ENCODE peak calls at places on chromosomes 5 and 9, in seven cellular contexts. N is mesenchymal stem cell, A is H9, K is mesendoderm, W is IMR-90, F is H1, G is trophoblast cell. O is an unnamed sample.

GRCh38 chr5:116038817-116039216 is 6.5 kb downstream of the ARL14EPL start:
- DNase-seq in N (no peak), A (no peak), K (no peak), W (no peak), F (no peak), G (no peak), O (no peak)

GRCh38 chr9:4713849-4714248 is 27.2 kb downstream of the AK3 start:
- DNase-seq in N (no peak), A (no peak), K (no peak), W (no peak), F (no peak), G (no peak), O (no peak)

GRCh38 chr9:132409828-132410528 is at the start of gene CFAP77:
- DNase-seq in N (peak; percentile 81), A (peak; percentile 70), K (peak; percentile 71), W (peak; percentile 39), F (peak; percentile 79), G (no peak), O (peak; percentile 73)

GRCh38 chr5:10921176-10921575 is 160.1 kb upstream of the DAP start:
- DNase-seq in N (no peak), A (no peak), K (no peak), W (no peak), F (no peak), G (no peak), O (no peak)

GRCh38 chr9:134059661-134060395 is 8.0 kb downstream of the BRD3 start:
- DNase-seq in N (no peak), A (peak; percentile 24), K (no peak), W (no peak), F (peak; percentile 49), G (no peak), O (no peak)

GRCh38 chr9:111937781-111938426 is 41.3 kb downstream of the UGCG start:
- DNase-seq in N (peak; percentile 45), A (no peak), K (no peak), W (peak; percentile 83), F (no peak), G (no peak), O (no peak)

GRCh38 chr5:156120777-156121176 is 206.2 kb upstream of the SGCD start:
- DNase-seq in N (no peak), A (no peak), K (no peak), W (no peak), F (no peak), G (no peak), O (no peak)

GRCh38 chr9:79809931-79810330 is 238.2 kb downstream of the TLE4 start:
- DNase-seq in N (peak; percentile 69), A (no peak), K (no peak), W (peak; percentile 90), F (no peak), G (no peak), O (no peak)

GRCh38 chr9:107491081-107492053 is 1.8 kb upstream of the KLF4 start:
- DNase-seq in N (peak; percentile 71), A (peak; percentile 39), K (peak; percentile 53), W (no peak), F (peak; percentile 50), G (peak; percentile 19), O (no peak)

GRCh38 chr5:54470677-54471076 is 15.2 kb downstream of the HSPB3 start:
- DNase-seq in N (no peak), A (no peak), K (no peak), W (peak; percentile 81), F (no peak), G (no peak), O (no peak)

GRCh38 chr5:174626521-174626920 is 97.9 kb upstream of the MSX2 start:
- DNase-seq in N (no peak), A (no peak), K (no peak), W (no peak), F (no peak), G (no peak), O (no peak)

GRCh38 chr5:11363779-11364178 is 540.5 kb downstream of the CTNND2 start:
- DNase-seq in N (no peak), A (no peak), K (no peak), W (no peak), F (no peak), G (no peak), O (no peak)

GRCh38 chr5:138601444-138601843 is 26.2 kb upstream of the HSPA9 start:
- DNase-seq in N (peak; percentile 97), A (no peak), K (no peak), W (peak; percentile 90), F (no peak), G (peak; percentile 16), O (no peak)

GRCh38 chr9:129863059-129863690 is 27.9 kb downstream of the USP20 start:
- DNase-seq in N (peak; percentile 90), A (peak; percentile 32), K (peak; percentile 31), W (peak; percentile 81), F (no peak), G (peak; percentile 26), O (no peak)

GRCh38 chr5:179346875-179347274 is 1.6 kb upstream of the ADAMTS2 start:
- DNase-seq in N (no peak), A (no peak), K (no peak), W (no peak), F (no peak), G (no peak), O (no peak)

GRCh38 chr5:126098330-126099017 is 324.7 kb upstream of the GRAMD2B start:
- DNase-seq in N (no peak), A (no peak), K (no peak), W (peak; percentile 66), F (no peak), G (no peak), O (no peak)

GRCh38 chr9:16954032-16954431 is 83.6 kb upstream of the BNC2 start:
- DNase-seq in N (no peak), A (no peak), K (no peak), W (no peak), F (no peak), G (no peak), O (no peak)

GRCh38 chr9:16951503-16951902 is 81.0 kb upstream of the BNC2 start:
- DNase-seq in N (no peak), A (no peak), K (no peak), W (no peak), F (no peak), G (no peak), O (no peak)

DNA sequence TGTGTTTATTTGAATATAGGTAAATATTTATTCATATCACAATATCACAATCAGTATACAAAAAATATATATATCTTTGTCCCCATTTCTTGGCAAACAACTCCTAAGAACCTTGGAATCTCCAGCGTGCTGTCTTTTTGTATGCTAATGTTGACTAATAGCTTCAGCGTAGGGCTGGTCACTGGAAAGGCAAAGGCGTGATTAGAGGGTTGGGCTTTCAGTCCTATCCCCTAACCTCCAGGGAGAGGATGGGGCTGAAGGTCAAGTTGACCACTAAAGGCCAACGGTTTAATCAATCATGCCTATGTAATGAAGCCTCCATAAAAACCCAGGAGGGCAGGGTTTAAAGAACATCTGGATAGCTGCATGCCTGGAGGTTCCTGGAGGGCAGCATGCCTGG is 79.6 kb upstream of the BNC2 start:
- DNase-seq in N (no peak), A (no peak), K (peak; percentile 45), W (no peak), F (no peak), G (no peak), O (no peak)
- H2AK5ac ChIP-seq in N (no peak overlapping the region), A (no peak overlapping the region), K (no peak overlapping the region), W (no peak overlapping the region), F (no peak overlapping the region), G (no peak overlapping the region), O (no peak overlapping the region)

GRCh38 chr5:113510836-113511451 is 2.5 kb upstream of the YTHDC2 start:
- DNase-seq in N (peak; percentile 58), A (no peak), K (no peak), W (peak; percentile 69), F (no peak), G (no peak), O (no peak)

GRCh38 chr5:113505181-113505580 is 8.3 kb upstream of the YTHDC2 start:
- DNase-seq in N (peak; percentile 75), A (no peak), K (no peak), W (peak; percentile 73), F (no peak), G (peak; percentile 9), O (no peak)

GRCh38 chr5:113507601-113508000 is 5.9 kb upstream of the YTHDC2 start:
- DNase-seq in N (no peak), A (no peak), K (no peak), W (no peak), F (no peak), G (no peak), O (no peak)

GRCh38 chr5:113512341-113512740 is 1.2 kb upstream of the YTHDC2 start:
- DNase-seq in N (no peak), A (no peak), K (no peak), W (no peak), F (no peak), G (no peak), O (no peak)

DNA sequence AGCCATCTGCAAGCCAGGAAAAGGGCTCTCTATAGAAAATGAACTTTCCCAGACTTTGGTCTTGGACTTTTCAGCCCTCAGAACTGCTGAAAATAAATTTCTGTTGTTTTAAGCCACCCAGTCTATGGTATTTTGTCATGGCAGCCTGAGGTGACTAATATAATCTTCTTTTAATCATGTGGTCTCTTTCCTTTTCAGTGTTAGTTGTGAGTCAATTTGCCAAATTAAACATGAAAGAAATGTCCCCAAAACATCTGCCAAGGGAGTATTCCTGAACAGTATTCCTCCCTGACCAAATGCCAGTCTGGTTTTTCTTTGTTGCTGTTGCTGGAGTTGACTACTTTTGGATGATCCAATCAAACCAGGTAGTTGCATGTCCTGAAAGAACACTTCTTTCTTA is 4.7 kb upstream of the YTHDC2 start:
- DNase-seq in N (no peak), A (no peak), K (no peak), W (no peak), F (no peak), G (no peak), O (no peak)
- H2AK5ac ChIP-seq in N (no peak overlapping the region), A (no peak overlapping the region), K (no peak overlapping the region), W (no peak overlapping the region), F (no peak overlapping the region), G (no peak overlapping the region), O (no peak overlapping the region)

GRCh38 chr5:153539983-153540382 is 49.5 kb downstream of the GRIA1 start:
- DNase-seq in N (no peak), A (no peak), K (no peak), W (no peak), F (no peak), G (no peak), O (no peak)

GRCh38 chr5:153530357-153531143 is 40.1 kb downstream of the GRIA1 start:
- DNase-seq in N (no peak), A (no peak), K (peak; percentile 32), W (no peak), F (no peak), G (no peak), O (no peak)

GRCh38 chr5:153537225-153537624 is 46.8 kb downstream of the GRIA1 start:
- DNase-seq in N (no peak), A (no peak), K (peak; percentile 26), W (no peak), F (no peak), G (no peak), O (no peak)

GRCh38 chr5:153533546-153533945 is 43.1 kb downstream of the GRIA1 start:
- DNase-seq in N (no peak), A (no peak), K (no peak), W (no peak), F (no peak), G (no peak), O (no peak)

GRCh38 chr5:153534102-153534501 is 43.6 kb downstream of the GRIA1 start:
- DNase-seq in N (no peak), A (no peak), K (no peak), W (no peak), F (no peak), G (no peak), O (no peak)
- H2AK5ac ChIP-seq in N (no peak overlapping the region), A (no peak overlapping the region), K (no peak overlapping the region), W (no peak overlapping the region), F (no peak overlapping the region), G (no peak overlapping the region), O (no peak overlapping the region)

GRCh38 chr5:16808936-16809815 is 126.9 kb downstream of the MYO10 start:
- DNase-seq in N (no peak), A (no peak), K (no peak), W (no peak), F (no peak), G (no peak), O (no peak)
- H2AK5ac ChIP-seq in N (peak overlapping the region; percentile 98), A (no peak overlapping the region), K (no peak overlapping the region), W (no peak overlapping the region), F (no peak overlapping the region), G (no peak overlapping the region), O (no peak overlapping the region)

O was measured in neuronal stem cell.